ENCODE peak calls at places on chromosomes 16 and 17, in eight cellular contexts. One of them, this sample, is unnamed.

GRCh38 chr17:48444531-48445247 is 14.7 kb upstream of the SKAP1 start:
- DNase-seq in body of pancreas: no peak
- DNase-seq in HCT116: no peak
- DNase-seq in esophagus muscularis mucosa: no peak
- DNase-seq in lower leg skin: no peak
- DNase-seq in esophagus squamous epithelium: no peak
- DNase-seq in stomach: no peak
- DNase-seq in IMR-90: no peak
- DNase-seq in this sample: no peak

GRCh38 chr17:82200743-82201497 is 11.7 kb downstream of the CCDC57 start:
- DNase-seq in body of pancreas: no peak
- DNase-seq in IMR-90: no peak
- DNase-seq in stomach: no peak
- DNase-seq in esophagus squamous epithelium: no peak
- DNase-seq in lower leg skin: no peak
- DNase-seq in esophagus muscularis mucosa: no peak
- DNase-seq in HCT116: no peak
- DNase-seq in this sample: no peak

GRCh38 chr17:72699566-72699965 is 392.9 kb downstream of the SLC39A11 start:
- DNase-seq in esophagus muscularis mucosa: no peak
- DNase-seq in body of pancreas: no peak
- DNase-seq in IMR-90: peak
- DNase-seq in stomach: no peak
- DNase-seq in HCT116: no peak
- DNase-seq in esophagus squamous epithelium: no peak
- DNase-seq in lower leg skin: no peak
- DNase-seq in this sample: peak

GRCh38 chr16:2146739-2147138 is 1.7 kb upstream of the RAB26 start:
- DNase-seq in lower leg skin: no peak
- DNase-seq in HCT116: no peak
- DNase-seq in body of pancreas: peak
- DNase-seq in stomach: no peak
- DNase-seq in esophagus muscularis mucosa: no peak
- DNase-seq in IMR-90: no peak
- DNase-seq in esophagus squamous epithelium: no peak
- DNase-seq in this sample: no peak

GRCh38 chr17:58268774-58269556 is 11.8 kb downstream of the MPO start:
- DNase-seq in body of pancreas: no peak
- DNase-seq in lower leg skin: no peak
- DNase-seq in esophagus squamous epithelium: no peak
- DNase-seq in stomach: no peak
- DNase-seq in esophagus muscularis mucosa: no peak
- DNase-seq in IMR-90: no peak
- DNase-seq in HCT116: no peak
- DNase-seq in this sample: no peak

GRCh38 chr16:87822571-87822970 is 46.7 kb downstream of the SLC7A5 start:
- DNase-seq in esophagus squamous epithelium: no peak
- DNase-seq in body of pancreas: no peak
- DNase-seq in lower leg skin: no peak
- DNase-seq in stomach: no peak
- DNase-seq in IMR-90: no peak
- DNase-seq in HCT116: no peak
- DNase-seq in esophagus muscularis mucosa: no peak
- DNase-seq in this sample: no peak

GRCh38 chr17:68600123-68600880 is 865 bp downstream of the FAM20A start:
- DNase-seq in IMR-90: no peak
- DNase-seq in lower leg skin: no peak
- DNase-seq in body of pancreas: peak
- DNase-seq in stomach: peak
- DNase-seq in HCT116: no peak
- DNase-seq in esophagus muscularis mucosa: peak
- DNase-seq in esophagus squamous epithelium: no peak
- DNase-seq in this sample: no peak

GRCh38 chr16:67959520-67959919 is 8.9 kb downstream of the SLC12A4 start:
- DNase-seq in lower leg skin: no peak
- DNase-seq in esophagus squamous epithelium: no peak
- DNase-seq in body of pancreas: no peak
- DNase-seq in stomach: no peak
- DNase-seq in esophagus muscularis mucosa: no peak
- DNase-seq in HCT116: no peak
- DNase-seq in IMR-90: peak
- DNase-seq in this sample: peak

GRCh38 chr17:57622886-57623433 is 122.1 kb downstream of the CCDC182 start:
- DNase-seq in stomach: no peak
- DNase-seq in body of pancreas: no peak
- DNase-seq in IMR-90: peak
- DNase-seq in esophagus muscularis mucosa: no peak
- DNase-seq in lower leg skin: no peak
- DNase-seq in HCT116: no peak
- DNase-seq in esophagus squamous epithelium: no peak
- DNase-seq in this sample: peak

GRCh38 chr17:37787055-37787720 is 42.3 kb upstream of the HNF1B start:
- DNase-seq in body of pancreas: peak
- DNase-seq in esophagus squamous epithelium: no peak
- DNase-seq in HCT116: no peak
- DNase-seq in IMR-90: peak
- DNase-seq in esophagus muscularis mucosa: no peak
- DNase-seq in lower leg skin: no peak
- DNase-seq in stomach: peak
- DNase-seq in this sample: no peak

DNA sequence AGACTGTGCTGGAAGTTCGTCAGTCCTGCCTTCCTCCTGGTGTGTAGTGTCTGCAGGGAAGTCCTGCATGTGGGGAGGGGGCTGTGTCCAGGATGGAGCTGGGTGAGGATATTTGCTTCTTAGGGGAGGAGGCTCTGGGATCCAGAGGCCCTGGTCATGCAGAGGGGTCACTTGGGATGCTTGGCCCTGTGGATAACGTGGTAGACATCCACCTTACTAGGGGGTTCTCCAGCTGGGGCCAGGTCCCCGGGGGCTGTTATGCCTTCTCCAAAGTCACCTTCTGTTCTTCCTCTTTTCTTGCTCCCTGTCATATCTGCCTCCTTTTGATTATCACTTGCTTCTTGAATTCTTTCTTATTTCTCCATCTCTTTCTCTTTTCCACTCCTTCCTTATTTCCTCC is 43.8 kb downstream of the SLC6A2 start:
- DNase-seq in IMR-90: no peak
- DNase-seq in stomach: no peak
- DNase-seq in body of pancreas: no peak
- DNase-seq in esophagus muscularis mucosa: no peak
- DNase-seq in HCT116: no peak
- DNase-seq in lower leg skin: peak
- DNase-seq in esophagus squamous epithelium: no peak
- DNase-seq in this sample: no peak
- TF ChIP-seq POLR2A in IMR-90: no peak
- TF ChIP-seq POLR2A in stomach: no peak
- TF ChIP-seq POLR2A in body of pancreas: no peak
- TF ChIP-seq POLR2A in esophagus muscularis mucosa: no peak
- TF ChIP-seq POLR2A in HCT116: no peak
- TF ChIP-seq POLR2A in lower leg skin: no peak
- TF ChIP-seq POLR2A in esophagus squamous epithelium: no peak
- TF ChIP-seq POLR2A in this sample: no peak

GRCh38 chr16:14070877-14071575 is at the start of gene MRTFB:
- DNase-seq in stomach: peak
- DNase-seq in esophagus squamous epithelium: no peak
- DNase-seq in HCT116: peak
- DNase-seq in body of pancreas: peak
- DNase-seq in IMR-90: peak
- DNase-seq in esophagus muscularis mucosa: no peak
- DNase-seq in lower leg skin: peak
- DNase-seq in this sample: peak
- TF ChIP-seq POLR2A in stomach: no peak
- TF ChIP-seq POLR2A in esophagus squamous epithelium: no peak
- TF ChIP-seq POLR2A in HCT116: peak
- TF ChIP-seq POLR2A in body of pancreas: peak
- TF ChIP-seq POLR2A in IMR-90: no peak
- TF ChIP-seq POLR2A in esophagus muscularis mucosa: no peak
- TF ChIP-seq POLR2A in lower leg skin: no peak
- TF ChIP-seq POLR2A in this sample: peak

GRCh38 chr17:31171711-31172110 is 76.9 kb downstream of the NF1 start:
- DNase-seq in stomach: no peak
- DNase-seq in body of pancreas: no peak
- DNase-seq in esophagus muscularis mucosa: no peak
- DNase-seq in esophagus squamous epithelium: no peak
- DNase-seq in HCT116: no peak
- DNase-seq in IMR-90: peak
- DNase-seq in lower leg skin: no peak
- DNase-seq in this sample: no peak
- TF ChIP-seq POLR2A in stomach: no peak
- TF ChIP-seq POLR2A in body of pancreas: no peak
- TF ChIP-seq POLR2A in esophagus muscularis mucosa: no peak
- TF ChIP-seq POLR2A in esophagus squamous epithelium: no peak
- TF ChIP-seq POLR2A in HCT116: no peak
- TF ChIP-seq POLR2A in IMR-90: no peak
- TF ChIP-seq POLR2A in lower leg skin: no peak
- TF ChIP-seq POLR2A in this sample: no peak

GRCh38 chr16:29926675-29927522 is 873 bp upstream of the KCTD13 start:
- DNase-seq in stomach: no peak
- DNase-seq in IMR-90: peak
- DNase-seq in HCT116: no peak
- DNase-seq in lower leg skin: peak
- DNase-seq in body of pancreas: peak
- DNase-seq in esophagus muscularis mucosa: no peak
- DNase-seq in esophagus squamous epithelium: no peak
- DNase-seq in this sample: no peak

GRCh38 chr16:29922986-29923501 is 3.0 kb downstream of the KCTD13 start:
- DNase-seq in body of pancreas: no peak
- DNase-seq in IMR-90: no peak
- DNase-seq in lower leg skin: peak
- DNase-seq in esophagus muscularis mucosa: no peak
- DNase-seq in HCT116: no peak
- DNase-seq in esophagus squamous epithelium: no peak
- DNase-seq in stomach: no peak
- DNase-seq in this sample: no peak

GRCh38 chr16:29925173-29925804 is 737 bp downstream of the KCTD13 start:
- DNase-seq in HCT116: no peak
- DNase-seq in lower leg skin: peak
- DNase-seq in esophagus squamous epithelium: no peak
- DNase-seq in esophagus muscularis mucosa: no peak
- DNase-seq in stomach: no peak
- DNase-seq in IMR-90: no peak
- DNase-seq in body of pancreas: no peak
- DNase-seq in this sample: no peak

GRCh38 chr16:29927523-29927905 is 1.5 kb upstream of the KCTD13 start:
- DNase-seq in esophagus muscularis mucosa: no peak
- DNase-seq in IMR-90: no peak
- DNase-seq in body of pancreas: no peak
- DNase-seq in HCT116: no peak
- DNase-seq in esophagus squamous epithelium: no peak
- DNase-seq in lower leg skin: no peak
- DNase-seq in stomach: no peak
- DNase-seq in this sample: no peak

DNA sequence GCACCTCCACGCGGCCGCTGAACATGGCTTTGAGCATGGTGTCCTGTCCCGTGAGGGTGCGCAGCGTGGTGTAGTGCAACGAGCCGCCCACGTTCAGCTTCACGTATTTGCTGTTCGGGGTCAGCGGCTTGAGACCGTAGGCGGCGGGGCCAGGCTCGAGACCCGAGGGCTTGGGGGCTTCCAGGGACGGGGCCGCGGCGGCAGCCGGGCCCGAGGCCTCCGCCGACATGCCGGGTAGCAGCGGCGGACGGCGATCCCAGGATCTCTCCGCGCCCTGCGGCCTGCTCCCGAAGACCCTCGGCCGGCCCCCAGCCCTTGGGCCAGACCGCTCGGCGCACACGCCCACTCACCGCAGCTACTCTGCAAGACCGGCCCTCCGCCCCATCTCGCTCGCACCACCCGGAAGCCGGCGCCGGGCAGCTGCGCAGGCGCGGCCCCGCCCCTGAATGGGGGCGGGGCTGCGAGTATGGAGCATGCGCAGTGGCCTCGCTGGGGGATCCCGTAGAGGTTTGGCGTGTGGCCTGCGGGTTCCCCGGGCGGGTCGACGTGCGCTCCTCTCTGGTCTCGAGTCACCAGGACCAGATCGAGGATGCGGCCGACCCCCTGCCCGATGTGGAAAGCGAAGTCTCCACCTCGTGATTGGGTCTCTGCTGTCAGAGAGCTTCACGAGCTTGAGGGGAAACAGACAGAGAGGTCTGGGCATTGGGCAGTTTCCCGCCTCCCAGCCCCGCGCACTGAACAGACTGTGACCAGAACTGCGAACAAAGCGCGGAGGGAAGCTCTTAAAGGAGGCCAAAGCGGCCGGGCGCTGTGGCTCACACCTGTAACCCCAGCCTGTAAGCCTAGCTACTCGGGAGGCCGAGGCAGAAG is at the start of gene KCTD13:
- DNase-seq in body of pancreas: peak
- DNase-seq in HCT116: peak
- DNase-seq in esophagus muscularis mucosa: peak
- DNase-seq in stomach: peak
- DNase-seq in lower leg skin: peak
- DNase-seq in esophagus squamous epithelium: peak
- DNase-seq in IMR-90: peak
- DNase-seq in this sample: peak
- TF ChIP-seq POLR2A in body of pancreas: peak
- TF ChIP-seq POLR2A in HCT116: peak
- TF ChIP-seq POLR2A in esophagus muscularis mucosa: peak
- TF ChIP-seq POLR2A in stomach: no peak
- TF ChIP-seq POLR2A in lower leg skin: no peak
- TF ChIP-seq POLR2A in esophagus squamous epithelium: no peak
- TF ChIP-seq POLR2A in IMR-90: peak
- TF ChIP-seq POLR2A in this sample: peak